ENCODE peak calls at places on chromosome 19, in four cellular contexts. D is progenitor cell of endocrine pancreas, M is mesendoderm, T is Calu3. K is an unnamed sample.

GRCh38 chr19:3176715-3177501 is 1.7 kb upstream of the S1PR4 start:
- DNase-seq in D (no peak), M (peak), T (peak), K (peak)

GRCh38 chr19:21835429-21835809 is 563 bp downstream of the ZNF43 start:
- DNase-seq in D (no peak), M (no peak), T (no peak), K (no peak)

GRCh38 chr19:2770055-2771013 is 12.7 kb downstream of the SGTA start:
- DNase-seq in D (no peak), M (no peak), T (no peak), K (no peak)

GRCh38 chr19:18650048-18650435 is 13.2 kb downstream of the KLHL26 start:
- DNase-seq in D (no peak), M (peak), T (no peak), K (no peak)

GRCh38 chr19:46574533-46574932 is 26.6 kb upstream of the CALM3 start:
- DNase-seq in D (no peak), M (peak), T (no peak), K (no peak)

GRCh38 chr19:3440082-3440481 is 40.2 kb downstream of the SMIM24 start:
- DNase-seq in D (no peak), M (peak), T (peak), K (no peak)

GRCh38 chr19:45251452-45252354 is 632 bp downstream of the MARK4 start:
- DNase-seq in D (peak), M (peak), T (no peak), K (no peak)

GRCh38 chr19:48565090-48565489 is 13.1 kb downstream of the SULT2B1 start:
- DNase-seq in D (no peak), M (no peak), T (peak), K (no peak)

GRCh38 chr19:30227661-30228112 is 144.5 kb upstream of the ZNF536 start:
- DNase-seq in D (peak), M (peak), T (peak), K (peak)

K was measured in type B pancreatic cell.